ENCODE peak calls at places on chromosomes 16 and 17, in nine cellular contexts. C, X, O, U, H, I, P, M and E are unnamed samples.
A peak's percentile ranks its signal among the peaks of the same experiment; 100 is the strongest.

GRCh38 chr16:719815-720506 is 985 bp upstream of the ANTKMT start:
- DNase-seq in M (no peak), U (no peak), P (no peak), X (no peak), I (no peak), C (no peak), H (peak; percentile 59), O (peak; percentile 89), E (no peak)

GRCh38 chr17:2128011-2128410 is 73.1 kb downstream of the HIC1 start:
- DNase-seq in X (no peak), O (no peak), C (no peak), P (no peak), I (no peak), U (no peak), H (peak; percentile 13), M (no peak), E (no peak)

GRCh38 chr17:9050801-9051401 is 29.6 kb downstream of the NTN1 start:
- DNase-seq in U (peak; percentile 42), H (no peak), P (no peak), X (no peak), M (no peak), C (no peak), I (no peak), O (peak; percentile 52), E (no peak)

GRCh38 chr17:62678214-62678919 is 50.9 kb downstream of the MRC2 start:
- DNase-seq in U (no peak), P (no peak), H (no peak), O (no peak), M (no peak), C (no peak), X (no peak), I (no peak), E (no peak)

GRCh38 chr16:31111881-31112466 is 3.8 kb downstream of the BCKDK start:
- DNase-seq in O (no peak), M (no peak), P (no peak), X (no peak), I (no peak), U (no peak), H (no peak), C (no peak), E (no peak)

GRCh38 chr16:1331712-1332617 is 1.5 kb upstream of the BAIAP3 start:
- DNase-seq in U (peak; percentile 88), P (no peak), O (peak; percentile 96), M (peak; percentile 54), X (no peak), I (peak; percentile 77), C (peak; percentile 78), H (peak; percentile 91), E (no peak)

GRCh38 chr17:77609553-77610517 is 348.7 kb upstream of the TNRC6C start:
- DNase-seq in C (no peak), H (peak; percentile 59), P (no peak), I (peak; percentile 53), M (no peak), X (no peak), U (no peak), O (no peak), E (no peak)

GRCh38 chr16:76956394-76956793 is 234.6 kb upstream of the MON1B start:
- DNase-seq in I (no peak), X (no peak), H (no peak), U (no peak), C (no peak), M (no peak), P (no peak), O (no peak), E (no peak)

GRCh38 chr16:67150058-67150832 is 553 bp downstream of the B3GNT9 start:
- DNase-seq in I (no peak), X (no peak), H (peak; percentile 66), P (no peak), O (peak; percentile 71), C (peak; percentile 64), M (peak; percentile 67), U (no peak), E (peak; percentile 72)

GRCh38 chr16:648071-648785 is 937 bp upstream of the WDR90 start:
- DNase-seq in O (no peak), H (peak; percentile 73), X (no peak), P (no peak), I (no peak), M (no peak), U (no peak), C (no peak), E (peak; percentile 46)

GRCh38 chr16:79264237-79265104 is 336.1 kb downstream of the MAF start:
- DNase-seq in M (no peak), O (no peak), C (no peak), I (no peak), H (no peak), X (no peak), P (no peak), U (no peak), E (no peak)

GRCh38 chr17:67672592-67672991 is 45.1 kb upstream of the NOL11 start:
- DNase-seq in I (no peak), M (no peak), U (no peak), P (no peak), H (no peak), O (no peak), C (no peak), X (no peak), E (no peak)

GRCh38 chr17:33814852-33815251 is 440.2 kb upstream of the CCL2 start:
- DNase-seq in X (no peak), U (no peak), C (no peak), P (no peak), H (no peak), M (no peak), I (no peak), O (no peak), E (no peak)

GRCh38 chr16:82636485-82636884 is 9.7 kb downstream of the CDH13 start:
- DNase-seq in H (no peak), U (no peak), X (no peak), I (no peak), C (no peak), P (no peak), O (no peak), M (no peak), E (no peak)

GRCh38 chr17:68710976-68711375 is 109.8 kb upstream of the FAM20A start:
- DNase-seq in I (no peak), P (no peak), U (no peak), M (no peak), O (no peak), H (no peak), C (no peak), X (no peak), E (no peak)

GRCh38 chr17:75152523-75152922 is 1.8 kb downstream of the JPT1 start:
- DNase-seq in M (no peak), C (no peak), H (no peak), U (no peak), I (no peak), X (no peak), O (no peak), P (no peak), E (no peak)

GRCh38 chr16:47873434-47873833 is 282.4 kb downstream of the ABCC12 start:
- DNase-seq in C (no peak), P (no peak), O (no peak), H (no peak), X (no peak), I (no peak), U (no peak), M (no peak), E (no peak)

GRCh38 chr16:89845417-89845816 is 17.1 kb downstream of the SPIRE2 start:
- DNase-seq in I (no peak), M (no peak), O (no peak), H (no peak), U (no peak), X (no peak), P (no peak), C (no peak), E (no peak)

GRCh38 chr17:72302735-72303134 is 181.9 kb downstream of the SOX9 start:
- DNase-seq in M (no peak), X (no peak), P (no peak), I (no peak), H (no peak), O (no peak), C (no peak), U (no peak), E (no peak)

GRCh38 chr16:10839271-10839661 is 20.7 kb upstream of the TVP23A start:
- DNase-seq in O (no peak), M (peak; percentile 50), H (no peak), U (no peak), I (no peak), P (no peak), X (no peak), C (no peak), E (no peak)

GRCh38 chr17:37642706-37643105 is 540 bp downstream of the DDX52 start:
- DNase-seq in P (no peak), O (no peak), X (no peak), M (no peak), H (no peak), U (no peak), C (no peak), I (no peak), E (no peak)

GRCh38 chr17:2189231-2189630 is 114.4 kb downstream of the SMG6 start:
- DNase-seq in C (no peak), H (no peak), U (no peak), M (no peak), I (no peak), X (no peak), O (no peak), P (no peak), E (no peak)